ENCODE peak calls at places on chromosomes 2 and 18, in six cellular contexts. R is astrocyte of the spinal cord, F is IMR-90, A is fibroblast of lung, P is breast epithelium, H is nephron progenitor cell. S is an unnamed sample.

GRCh38 chr18:76493213-76494107 is 1.6 kb downstream of the ZNF516 start:
- DNase-seq in R (peak; percentile 57), F (peak; percentile 72), A (peak; percentile 60), P (no peak), H (peak; percentile 27), S (peak; percentile 48)

GRCh38 chr2:144835634-144836351 is 315.9 kb upstream of the ZEB2 start:
- DNase-seq in R (peak; percentile 38), F (peak; percentile 24), A (peak; percentile 56), P (no peak), H (no peak), S (peak; percentile 44)

GRCh38 chr2:71796174-71796592 is 342.8 kb downstream of the DYSF start:
- DNase-seq in R (peak; percentile 15), F (peak; percentile 26), A (peak; percentile 67), P (no peak), H (no peak), S (peak; percentile 28)

GRCh38 chr18:49812321-49813070 is 837 bp downstream of the ACAA2 start:
- DNase-seq in R (peak; percentile 48), F (peak; percentile 15), A (peak; percentile 29), P (no peak), H (no peak), S (no peak)

GRCh38 chr2:222196159-222196558 is 102.6 kb downstream of the PAX3 start:
- DNase-seq in R (peak; percentile 49), F (no peak), A (peak; percentile 34), P (no peak), H (no peak), S (no peak)

GRCh38 chr18:40877096-40877495 is 1077.9 kb upstream of the PIK3C3 start:
- DNase-seq in R (peak; percentile 94), F (peak; percentile 97), A (peak; percentile 96), P (no peak), H (no peak), S (peak; percentile 98)

GRCh38 chr2:226934546-226935243 is 98.8 kb downstream of the RHBDD1 start:
- DNase-seq in R (peak; percentile 45), F (no peak), A (peak; percentile 40), P (no peak), H (no peak), S (no peak)

GRCh38 chr2:121562269-121563176 is 31.8 kb downstream of the RNU4ATAC start:
- DNase-seq in R (no peak), F (no peak), A (no peak), P (no peak), H (no peak), S (no peak)

GRCh38 chr2:181457741-181458425 is 697 bp downstream of the ITGA4 start:
- DNase-seq in R (peak; percentile 52), F (peak; percentile 35), A (peak; percentile 53), P (no peak), H (peak; percentile 56), S (peak; percentile 64)

GRCh38 chr2:233928594-233929351 is 11.6 kb downstream of the TRPM8 start:
- DNase-seq in R (peak; percentile 29), F (peak; percentile 12), A (no peak), P (no peak), H (peak; percentile 64), S (peak; percentile 57)
- TF ChIP-seq CTCF in R (peak; percentile 79), F (peak; percentile 52), A (peak; percentile 57), P (no peak), H (peak; percentile 73), S (peak; percentile 84)

DNA sequence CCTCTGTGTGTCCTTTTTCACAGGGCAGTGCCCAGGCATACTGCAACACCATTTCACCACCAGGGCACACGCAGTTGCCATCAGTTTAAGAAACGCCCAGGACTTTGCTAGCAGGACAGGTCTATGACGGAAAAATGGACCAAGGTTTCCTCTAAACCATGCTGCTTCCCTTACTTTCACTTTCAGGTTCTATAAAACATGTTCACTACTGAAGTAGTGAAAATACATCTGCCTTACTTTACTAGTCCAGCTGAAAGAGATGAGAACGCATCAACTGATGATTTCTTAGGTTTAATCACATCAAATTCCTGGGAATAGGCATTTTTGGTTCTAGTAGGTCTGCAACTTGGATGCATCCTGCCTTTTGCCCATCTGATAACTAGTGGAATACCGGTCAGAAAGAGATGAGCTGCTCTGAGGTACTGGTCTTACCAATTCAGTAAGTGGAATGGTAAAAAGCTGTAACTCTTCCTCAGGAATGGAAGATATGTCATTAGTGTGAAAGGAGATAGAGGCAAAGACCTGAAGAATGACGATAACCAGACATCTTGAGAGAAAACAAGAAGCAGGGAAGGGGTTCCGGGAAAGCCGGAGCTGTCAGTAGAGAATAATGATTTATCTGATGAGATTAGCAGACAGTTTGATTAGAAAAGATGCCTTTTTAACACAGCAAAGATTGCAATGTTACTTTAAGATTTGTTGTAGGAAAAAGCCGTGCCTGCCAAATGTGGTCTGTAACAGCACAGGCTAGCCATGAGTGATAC is 110.3 kb downstream of the TCF4 start:
- DNase-seq in R (peak; percentile 74), F (peak; percentile 52), A (peak; percentile 74), P (no peak), H (no peak), S (peak; percentile 72)
- TF ChIP-seq CTCF in R (peak; percentile 12), F (no peak), A (peak; percentile 29), P (no peak), H (no peak), S (peak; percentile 27)

GRCh38 chr2:208375452-208376068 is 31.0 kb upstream of the PTH2R start:
- DNase-seq in R (no peak), F (no peak), A (no peak), P (no peak), H (no peak), S (no peak)

GRCh38 chr2:208369091-208369490 is 37.5 kb upstream of the PTH2R start:
- DNase-seq in R (no peak), F (peak; percentile 14), A (peak; percentile 15), P (no peak), H (no peak), S (peak; percentile 8)

GRCh38 chr2:208371634-208371935 is 35.0 kb upstream of the PTH2R start:
- DNase-seq in R (no peak), F (no peak), A (no peak), P (no peak), H (no peak), S (no peak)

GRCh38 chr2:208370881-208371633 is 35.5 kb upstream of the PTH2R start:
- DNase-seq in R (no peak), F (peak; percentile 27), A (peak; percentile 32), P (no peak), H (no peak), S (peak; percentile 5)

DNA sequence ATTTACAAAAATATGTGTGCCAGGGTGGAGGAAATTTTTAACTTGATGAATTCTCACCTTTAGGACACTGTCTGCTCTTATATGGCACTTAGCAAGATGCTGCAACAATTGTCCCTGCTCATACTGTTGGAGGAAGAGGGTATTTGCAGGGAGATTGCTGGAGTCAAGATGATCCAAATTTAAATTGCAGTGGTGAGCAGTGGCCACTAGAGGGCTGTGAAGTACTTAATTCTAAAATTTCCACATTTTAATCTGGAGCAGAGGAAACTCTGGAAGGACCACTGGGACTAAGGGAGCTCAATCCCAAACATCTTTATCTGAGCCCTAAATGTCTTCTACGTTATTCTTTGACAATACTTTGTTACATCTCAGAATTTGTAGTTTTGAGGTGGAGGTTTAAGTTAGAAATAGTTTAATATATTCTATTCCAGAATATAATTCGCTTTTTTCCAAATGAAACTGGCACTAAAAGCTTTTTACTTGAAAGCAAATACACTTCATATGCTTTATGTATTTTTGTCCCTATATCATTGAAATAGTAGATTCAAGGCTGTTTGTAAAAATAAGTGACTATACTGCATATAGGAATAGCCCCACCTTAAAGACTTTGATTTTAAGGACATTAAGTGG is 33.0 kb upstream of the PTH2R start:
- DNase-seq in R (peak; percentile 65), F (peak; percentile 54), A (peak; percentile 42), P (no peak), H (peak; percentile 46), S (peak; percentile 74)
- TF ChIP-seq CTCF in R (peak; percentile 83), F (peak; percentile 68), A (peak; percentile 89), P (peak; percentile 72), H (peak; percentile 87), S (peak; percentile 84)

DNA sequence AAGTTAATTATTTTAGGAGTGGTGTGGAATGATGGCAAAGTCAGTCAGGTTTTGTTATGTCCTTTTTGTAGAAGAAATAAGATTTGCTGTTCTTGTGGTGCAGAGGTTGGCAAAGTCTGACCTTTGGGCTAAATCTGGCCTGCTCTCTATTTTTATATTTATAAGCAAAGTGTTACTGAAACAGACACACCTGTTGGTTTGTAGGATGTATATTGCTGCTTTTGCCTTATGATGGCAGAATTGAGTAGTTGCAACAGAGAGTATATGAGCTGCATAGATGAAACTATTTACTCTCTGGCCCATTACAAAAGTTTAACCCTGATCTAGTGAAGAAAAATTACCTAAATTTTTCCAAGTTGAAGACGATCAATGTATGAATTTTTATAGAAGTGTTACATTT is 34.1 kb upstream of the KCNJ13 start:
- DNase-seq in R (no peak), F (no peak), A (no peak), P (no peak), H (no peak), S (no peak)
- TF ChIP-seq CTCF in R (no peak), F (no peak), A (no peak), P (no peak), H (no peak), S (no peak)

GRCh38 chr2:231710751-231711676 is 2.7 kb downstream of the PTMA start:
- DNase-seq in R (peak; percentile 35), F (no peak), A (peak; percentile 23), P (no peak), H (peak; percentile 48), S (peak; percentile 35)
- TF ChIP-seq CTCF in R (peak; percentile 37), F (peak; percentile 25), A (peak; percentile 13), P (no peak), H (no peak), S (peak; percentile 27)

S was measured in choroid plexus epithelial cell.